ENCODE peak calls at places on chromosomes 2 and 18, in ten cellular contexts. G, T, K, X, C, D, U, H, P and N are unnamed samples.

GRCh38 chr2:148874868-148875341 is at the start of gene KIF5C:
- DNase-seq in G (peak), T (peak), K (peak), X (no peak), C (peak), D (peak), U (peak), H (peak), P (peak), N (peak)

GRCh38 chr2:156890498-156891148 is 366.9 kb upstream of the GALNT5 start:
- DNase-seq in G (no peak), T (no peak), K (no peak), X (no peak), C (no peak), D (no peak), U (no peak), H (no peak), P (no peak), N (no peak)

GRCh38 chr18:12296457-12296856 is 11.6 kb upstream of the TUBB6 start:
- DNase-seq in G (no peak), T (no peak), K (no peak), X (no peak), C (no peak), D (no peak), U (no peak), H (no peak), P (no peak), N (no peak)

GRCh38 chr18:8937695-8938094 is 164.8 kb upstream of the NDUFV2 start:
- DNase-seq in G (no peak), T (no peak), K (no peak), X (no peak), C (no peak), D (no peak), U (no peak), H (no peak), P (no peak), N (no peak)

GRCh38 chr2:21404827-21405625 is 281.3 kb downstream of the TDRD15 start:
- DNase-seq in G (no peak), T (no peak), K (no peak), X (no peak), C (no peak), D (no peak), U (no peak), H (no peak), P (peak), N (no peak)

GRCh38 chr2:178592655-178593054 is 112.4 kb downstream of the PLEKHA3 start:
- DNase-seq in G (no peak), T (no peak), K (no peak), X (no peak), C (no peak), D (no peak), U (no peak), H (no peak), P (peak), N (no peak)

GRCh38 chr2:156687126-156687525 is 250.9 kb downstream of the GPD2 start:
- DNase-seq in G (no peak), T (no peak), K (no peak), X (no peak), C (no peak), D (no peak), U (no peak), H (no peak), P (no peak), N (no peak)

GRCh38 chr2:120434487-120434886 is 88.6 kb downstream of the INHBB start:
- DNase-seq in G (no peak), T (no peak), K (no peak), X (no peak), C (no peak), D (no peak), U (no peak), H (no peak), P (no peak), N (no peak)

GRCh38 chr2:181574321-181574720 is 82.6 kb downstream of the CERKL start:
- DNase-seq in G (no peak), T (no peak), K (no peak), X (no peak), C (no peak), D (no peak), U (no peak), H (no peak), P (no peak), N (no peak)

GRCh38 chr2:216774180-216774579 is 78.8 kb upstream of the IGFBP5 start:
- DNase-seq in G (no peak), T (no peak), K (no peak), X (no peak), C (no peak), D (no peak), U (no peak), H (no peak), P (no peak), N (no peak)

GRCh38 chr2:216765810-216766259 is 70.5 kb upstream of the IGFBP5 start:
- DNase-seq in G (peak), T (no peak), K (no peak), X (no peak), C (no peak), D (no peak), U (peak), H (peak), P (no peak), N (no peak)

GRCh38 chr2:216770050-216770449 is 74.7 kb upstream of the IGFBP5 start:
- DNase-seq in G (no peak), T (no peak), K (no peak), X (no peak), C (no peak), D (no peak), U (no peak), H (no peak), P (no peak), N (no peak)

GRCh38 chr2:216773072-216773471 is 77.7 kb upstream of the IGFBP5 start:
- DNase-seq in G (peak), T (no peak), K (no peak), X (no peak), C (no peak), D (no peak), U (no peak), H (peak), P (no peak), N (no peak)

DNA sequence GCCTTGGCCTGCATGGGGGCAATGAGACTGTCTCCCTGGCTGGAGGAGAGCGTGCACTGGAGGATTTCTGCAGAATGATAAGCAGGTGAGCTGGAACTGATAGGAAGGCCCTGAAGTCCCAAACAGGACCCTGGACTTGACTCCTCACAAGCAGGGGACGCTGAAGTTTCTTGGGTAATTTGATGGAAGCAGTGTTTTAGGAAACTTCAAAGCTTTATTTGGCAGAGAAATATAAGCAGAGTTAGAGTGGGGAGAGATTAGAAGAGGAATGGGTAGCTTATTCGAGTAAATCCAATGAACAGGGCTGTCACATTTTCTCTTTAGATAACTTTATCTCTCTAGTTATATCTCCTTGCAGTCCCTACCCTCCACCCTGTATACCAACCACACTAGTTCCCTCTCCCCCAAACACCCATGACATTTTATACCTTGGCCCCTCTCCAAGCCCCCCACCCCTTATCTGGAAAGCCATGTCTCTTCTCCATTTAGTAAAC is 73.6 kb upstream of the IGFBP5 start:
- DNase-seq in G (no peak), T (no peak), K (no peak), X (no peak), C (no peak), D (no peak), U (peak), H (no peak), P (no peak), N (no peak)
- TF ChIP-seq CTCF in G (no peak), T (no peak), K (no peak), X (no peak), C (no peak), D (no peak), U (peak), H (no peak), P (no peak), N (no peak)

DNA sequence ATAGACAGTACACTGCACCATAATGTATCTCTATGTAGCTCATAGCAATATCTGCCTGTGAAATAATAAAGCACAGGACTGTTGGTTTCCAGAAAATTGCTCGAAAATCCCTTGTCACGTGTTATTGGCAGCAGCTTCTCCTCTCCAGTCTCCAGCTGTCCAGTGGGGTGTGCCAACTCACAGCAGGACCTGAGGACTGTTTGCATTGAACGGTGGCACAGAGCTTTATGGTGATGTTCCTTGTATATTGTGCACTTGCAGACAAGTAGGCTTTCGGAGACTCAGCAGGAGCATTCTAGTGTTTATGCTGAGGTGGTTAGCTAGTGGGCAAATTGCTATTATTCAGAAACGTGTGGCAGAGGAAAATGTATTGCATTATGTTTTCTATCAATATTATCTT is 182.2 kb upstream of the ATP5MC3 start:
- DNase-seq in G (no peak), T (peak), K (no peak), X (no peak), C (no peak), D (no peak), U (no peak), H (no peak), P (no peak), N (no peak)
- H3K4me3 ChIP-seq in G (no peak), T (no peak), K (no peak), X (no peak), C (no peak), D (no peak), U (no peak), H (no peak), P (no peak), N (no peak)

GRCh38 chr2:231181848-231182247 is 16.6 kb upstream of the ARMC9 start:
- DNase-seq in G (peak), T (peak), K (peak), X (no peak), C (peak), D (no peak), U (peak), H (peak), P (peak), N (no peak)
- TF ChIP-seq CTCF in G (no peak), T (no peak), K (no peak), X (no peak), C (no peak), D (no peak), U (no peak), H (no peak), P (no peak), N (no peak)

DNA sequence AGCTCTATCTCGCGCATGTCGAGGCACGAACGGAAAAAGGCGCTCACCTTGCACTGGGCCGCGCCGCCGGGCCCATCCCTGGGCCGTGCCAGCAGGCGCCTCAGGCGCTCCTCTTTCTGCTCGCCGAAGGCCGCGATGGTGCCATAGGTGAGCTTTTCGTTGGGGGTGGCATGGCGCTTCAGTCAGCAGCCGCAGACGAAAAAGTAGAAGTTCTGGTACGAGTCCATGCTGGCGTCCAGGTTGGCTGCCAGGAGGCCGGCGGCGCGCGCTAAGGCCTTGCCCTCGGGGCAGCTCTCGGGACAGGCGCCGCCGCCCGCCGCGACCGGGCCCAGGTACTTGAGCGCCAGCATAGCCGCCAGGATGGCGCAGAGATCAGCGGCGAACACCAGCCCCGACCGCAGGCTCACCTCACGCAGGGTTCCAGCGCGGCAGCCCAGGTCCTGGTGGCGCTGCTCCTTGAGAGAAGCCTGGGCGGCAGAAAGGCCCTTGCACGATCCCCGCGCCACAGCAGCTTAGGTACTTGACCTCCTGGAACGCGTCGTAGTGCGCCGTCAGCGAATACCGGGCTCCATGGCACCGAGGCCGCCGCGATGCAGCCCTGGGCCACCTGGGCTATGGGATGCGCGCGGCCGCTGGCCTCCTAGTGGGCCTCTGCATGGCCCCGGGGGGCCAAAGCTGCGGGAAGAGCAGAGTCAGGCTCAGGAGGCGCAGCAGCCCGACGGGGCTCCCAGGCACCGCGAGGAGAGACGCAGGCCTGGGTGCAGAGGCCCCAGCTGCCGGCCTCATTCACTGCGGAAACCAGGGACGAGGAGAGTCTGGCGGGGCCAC is 12.8 kb downstream of the ALPG start:
- DNase-seq in G (no peak), T (no peak), K (no peak), X (no peak), C (no peak), D (no peak), U (peak), H (no peak), P (no peak), N (no peak)
- H3K4me3 ChIP-seq in G (no peak), T (no peak), K (peak), X (no peak), C (no peak), D (no peak), U (no peak), H (peak), P (no peak), N (no peak)